ENCODE peak calls at places on chromosomes 5 and 9, in five cellular contexts. One of them, this sample, is unnamed.

GRCh38 chr9:131082774-131083512 is 13.4 kb upstream of the AIF1L start:
- DNase-seq in mammary epithelial cell: no peak
- DNase-seq in spleen: no peak
- DNase-seq in A549: no peak
- DNase-seq in endothelial cell of umbilical vein: no peak
- DNase-seq in this sample: no peak

GRCh38 chr9:136401173-136401922 is 1.4 kb upstream of the SNAPC4 start:
- DNase-seq in mammary epithelial cell: no peak
- DNase-seq in spleen: no peak
- DNase-seq in A549: no peak
- DNase-seq in endothelial cell of umbilical vein: no peak
- DNase-seq in this sample: no peak

GRCh38 chr9:34072868-34073590 is 24.3 kb upstream of the UBAP2 start:
- DNase-seq in mammary epithelial cell: peak
- DNase-seq in spleen: no peak
- DNase-seq in A549: peak
- DNase-seq in endothelial cell of umbilical vein: no peak
- DNase-seq in this sample: peak

GRCh38 chr5:91079037-91079436 is 304.1 kb downstream of the ARRDC3 start:
- DNase-seq in mammary epithelial cell: peak
- DNase-seq in spleen: no peak
- DNase-seq in A549: no peak
- DNase-seq in endothelial cell of umbilical vein: no peak
- DNase-seq in this sample: no peak

GRCh38 chr9:124481115-124481514 is 26.1 kb downstream of the NR5A1 start:
- DNase-seq in mammary epithelial cell: no peak
- DNase-seq in spleen: no peak
- DNase-seq in A549: no peak
- DNase-seq in endothelial cell of umbilical vein: no peak
- DNase-seq in this sample: no peak

GRCh38 chr9:87592554-87593394 is 95.1 kb downstream of the DAPK1 start:
- DNase-seq in mammary epithelial cell: no peak
- DNase-seq in spleen: no peak
- DNase-seq in A549: no peak
- DNase-seq in endothelial cell of umbilical vein: no peak
- DNase-seq in this sample: peak

GRCh38 chr5:164319161-164319560 is 813.7 kb downstream of the MAT2B start:
- DNase-seq in mammary epithelial cell: no peak
- DNase-seq in spleen: no peak
- DNase-seq in A549: no peak
- DNase-seq in endothelial cell of umbilical vein: no peak
- DNase-seq in this sample: no peak

GRCh38 chr5:132473019-132473531 is 17.5 kb downstream of the IRF1 start:
- DNase-seq in mammary epithelial cell: no peak
- DNase-seq in spleen: peak
- DNase-seq in A549: no peak
- DNase-seq in endothelial cell of umbilical vein: no peak
- DNase-seq in this sample: no peak

GRCh38 chr9:4700932-4701331 is 21.6 kb downstream of the CDC37L1 start:
- DNase-seq in mammary epithelial cell: no peak
- DNase-seq in spleen: no peak
- DNase-seq in A549: no peak
- DNase-seq in endothelial cell of umbilical vein: no peak
- DNase-seq in this sample: no peak

GRCh38 chr9:70510157-70510770 is 95.8 kb upstream of the KLF9 start:
- DNase-seq in mammary epithelial cell: no peak
- DNase-seq in spleen: peak
- DNase-seq in A549: peak
- DNase-seq in endothelial cell of umbilical vein: peak
- DNase-seq in this sample: peak

GRCh38 chr5:158933494-158934318 is 166.0 kb downstream of the EBF1 start:
- DNase-seq in mammary epithelial cell: no peak
- DNase-seq in spleen: no peak
- DNase-seq in A549: no peak
- DNase-seq in endothelial cell of umbilical vein: no peak
- DNase-seq in this sample: no peak

GRCh38 chr9:110089681-110090370 is 118.1 kb downstream of the C9orf152 start:
- DNase-seq in mammary epithelial cell: peak
- DNase-seq in spleen: no peak
- DNase-seq in A549: no peak
- DNase-seq in endothelial cell of umbilical vein: peak
- DNase-seq in this sample: no peak

GRCh38 chr5:90473321-90474234 is 993 bp downstream of the MBLAC2 start:
- DNase-seq in mammary epithelial cell: peak
- DNase-seq in spleen: peak
- DNase-seq in A549: peak
- DNase-seq in endothelial cell of umbilical vein: peak
- DNase-seq in this sample: peak

GRCh38 chr5:143403607-143404415 is at the start of gene NR3C1:
- DNase-seq in mammary epithelial cell: peak
- DNase-seq in spleen: peak
- DNase-seq in A549: peak
- DNase-seq in endothelial cell of umbilical vein: peak
- DNase-seq in this sample: peak

GRCh38 chr5:181181650-181182565 is 23.1 kb downstream of the TRIM7 start:
- DNase-seq in mammary epithelial cell: peak
- DNase-seq in spleen: peak
- DNase-seq in A549: peak
- DNase-seq in endothelial cell of umbilical vein: peak
- DNase-seq in this sample: peak

GRCh38 chr5:17679597-17680187 is 45.4 kb downstream of the TAF11L14 start:
- DNase-seq in mammary epithelial cell: peak
- DNase-seq in spleen: no peak
- DNase-seq in A549: peak
- DNase-seq in endothelial cell of umbilical vein: no peak
- DNase-seq in this sample: no peak

GRCh38 chr9:129275626-129276247 is 97.7 kb upstream of the IER5L start:
- DNase-seq in mammary epithelial cell: peak
- DNase-seq in spleen: peak
- DNase-seq in A549: no peak
- DNase-seq in endothelial cell of umbilical vein: no peak
- DNase-seq in this sample: no peak

GRCh38 chr9:136372561-136373299 is 739 bp downstream of the CARD9 start:
- DNase-seq in mammary epithelial cell: peak
- DNase-seq in spleen: peak
- DNase-seq in A549: peak
- DNase-seq in endothelial cell of umbilical vein: peak
- DNase-seq in this sample: peak

GRCh38 chr5:22611327-22611726 is 241.8 kb downstream of the CDH12 start:
- DNase-seq in mammary epithelial cell: peak
- DNase-seq in spleen: no peak
- DNase-seq in A549: no peak
- DNase-seq in endothelial cell of umbilical vein: no peak
- DNase-seq in this sample: no peak

GRCh38 chr5:58933891-58934628 is 351.2 kb downstream of the RAB3C start:
- DNase-seq in mammary epithelial cell: peak
- DNase-seq in spleen: no peak
- DNase-seq in A549: no peak
- DNase-seq in endothelial cell of umbilical vein: peak
- DNase-seq in this sample: no peak

GRCh38 chr5:42483472-42484154 is 60.4 kb downstream of the GHR start:
- DNase-seq in mammary epithelial cell: no peak
- DNase-seq in spleen: no peak
- DNase-seq in A549: no peak
- DNase-seq in endothelial cell of umbilical vein: no peak
- DNase-seq in this sample: no peak

DNA sequence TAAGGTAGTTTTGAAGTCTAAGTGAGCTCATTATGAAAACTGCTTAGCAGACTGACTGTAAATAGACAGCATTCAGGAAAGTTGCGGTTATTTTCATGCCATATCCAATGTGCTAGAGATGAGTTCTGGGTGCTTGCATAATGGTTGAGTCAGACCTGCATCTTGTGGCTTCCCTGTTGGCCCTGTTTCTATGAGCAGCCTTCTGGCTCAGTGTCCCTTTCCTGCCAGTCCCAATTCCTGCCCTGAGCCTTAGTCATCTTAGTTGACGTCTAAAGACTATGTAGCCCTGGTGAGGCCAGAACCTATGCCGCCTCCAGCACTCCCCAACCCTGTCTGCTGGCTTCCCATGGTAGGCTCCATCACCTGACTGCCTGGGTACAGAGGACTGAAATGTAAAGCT is 76.3 kb upstream of the TNFSF8 start:
- DNase-seq in mammary epithelial cell: peak
- DNase-seq in spleen: no peak
- DNase-seq in A549: no peak
- DNase-seq in endothelial cell of umbilical vein: no peak
- DNase-seq in this sample: no peak
- H3K27ac ChIP-seq in mammary epithelial cell: no peak
- H3K27ac ChIP-seq in spleen: no peak
- H3K27ac ChIP-seq in A549: no peak
- H3K27ac ChIP-seq in endothelial cell of umbilical vein: no peak
- H3K27ac ChIP-seq in this sample: no peak

DNA sequence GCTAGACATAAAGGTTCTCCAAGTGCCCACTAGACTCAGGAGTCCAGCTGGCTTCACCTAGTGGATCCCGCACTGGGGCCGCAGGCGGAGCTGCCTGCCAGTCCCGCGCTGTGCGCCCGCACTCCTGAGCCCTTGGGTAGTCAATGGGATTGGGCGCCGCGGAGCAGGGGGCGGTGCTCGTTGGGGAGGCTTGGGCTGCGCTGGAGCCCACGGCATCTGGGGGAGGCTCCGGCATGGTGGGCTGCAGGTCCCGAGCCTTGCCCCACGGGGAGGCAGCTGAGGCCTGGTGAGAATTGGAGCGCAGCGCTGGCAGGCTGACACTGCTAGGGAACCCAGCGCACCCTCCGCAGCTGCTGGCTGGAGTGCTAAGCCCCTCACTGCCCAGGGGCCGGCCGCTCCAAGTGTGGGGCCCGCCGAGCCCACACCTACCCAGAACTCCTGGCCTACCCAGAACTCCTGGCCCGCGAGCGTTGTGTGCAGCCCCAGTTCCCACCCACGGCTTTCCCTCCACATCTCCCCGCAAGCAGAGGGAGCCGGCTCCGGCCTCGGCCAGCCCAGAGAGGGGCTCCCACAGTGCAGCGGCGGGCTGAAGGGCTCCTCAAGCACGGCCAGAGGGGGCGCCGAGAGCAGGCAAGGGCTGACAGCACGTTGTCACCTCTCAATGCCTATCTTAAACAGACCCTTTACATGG is 260.7 kb upstream of the DMRT1 start:
- DNase-seq in mammary epithelial cell: no peak
- DNase-seq in spleen: no peak
- DNase-seq in A549: no peak
- DNase-seq in endothelial cell of umbilical vein: no peak
- DNase-seq in this sample: no peak
- TF ChIP-seq CTCF in mammary epithelial cell: no peak
- TF ChIP-seq CTCF in spleen: no peak
- TF ChIP-seq CTCF in A549: no peak
- TF ChIP-seq CTCF in endothelial cell of umbilical vein: no peak
- TF ChIP-seq CTCF in this sample: no peak

DNA sequence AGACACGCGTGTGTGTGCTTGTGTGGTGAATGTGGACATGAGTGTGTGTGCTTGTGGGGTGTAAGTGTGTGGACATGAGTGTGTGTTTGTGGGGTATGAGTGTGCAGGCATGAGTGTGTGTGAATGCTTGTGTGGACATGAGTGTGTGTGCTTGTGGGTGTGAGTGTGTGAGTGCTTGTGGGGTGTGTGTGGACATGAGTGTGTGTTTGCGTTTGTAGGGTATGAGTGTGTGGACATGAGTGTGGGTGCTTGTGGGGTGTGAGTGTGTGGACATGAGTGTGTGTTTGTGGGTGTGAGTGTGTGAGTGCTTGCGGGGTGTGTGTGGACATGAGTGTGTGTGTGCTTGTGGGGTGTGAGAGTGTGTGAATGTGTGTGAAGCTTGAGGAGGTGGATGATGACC is 29.8 kb upstream of the TIFAB start:
- DNase-seq in mammary epithelial cell: no peak
- DNase-seq in spleen: no peak
- DNase-seq in A549: no peak
- DNase-seq in endothelial cell of umbilical vein: no peak
- DNase-seq in this sample: no peak
- H3K27ac ChIP-seq in mammary epithelial cell: no peak
- H3K27ac ChIP-seq in spleen: no peak
- H3K27ac ChIP-seq in A549: no peak
- H3K27ac ChIP-seq in endothelial cell of umbilical vein: no peak
- H3K27ac ChIP-seq in this sample: no peak

GRCh38 chr5:1008451-1009358 is at the start of gene NKD2:
- DNase-seq in mammary epithelial cell: no peak
- DNase-seq in spleen: peak
- DNase-seq in A549: peak
- DNase-seq in endothelial cell of umbilical vein: peak
- DNase-seq in this sample: peak
- TF ChIP-seq CTCF in mammary epithelial cell: peak
- TF ChIP-seq CTCF in spleen: peak
- TF ChIP-seq CTCF in A549: peak
- TF ChIP-seq CTCF in endothelial cell of umbilical vein: peak
- TF ChIP-seq CTCF in this sample: peak

GRCh38 chr9:127452481-127453092 is 1.3 kb downstream of the LRSAM1 start:
- DNase-seq in mammary epithelial cell: peak
- DNase-seq in spleen: no peak
- DNase-seq in A549: no peak
- DNase-seq in endothelial cell of umbilical vein: peak
- DNase-seq in this sample: peak
- H3K27ac ChIP-seq in mammary epithelial cell: no peak
- H3K27ac ChIP-seq in spleen: no peak
- H3K27ac ChIP-seq in A549: peak
- H3K27ac ChIP-seq in endothelial cell of umbilical vein: no peak
- H3K27ac ChIP-seq in this sample: peak

GRCh38 chr5:38751103-38751502 is 94.7 kb upstream of the OSMR start:
- DNase-seq in mammary epithelial cell: no peak
- DNase-seq in spleen: no peak
- DNase-seq in A549: no peak
- DNase-seq in endothelial cell of umbilical vein: no peak
- DNase-seq in this sample: no peak
- TF ChIP-seq CTCF in mammary epithelial cell: no peak
- TF ChIP-seq CTCF in spleen: no peak
- TF ChIP-seq CTCF in A549: no peak
- TF ChIP-seq CTCF in endothelial cell of umbilical vein: no peak
- TF ChIP-seq CTCF in this sample: no peak